ENCODE peak calls at places on chromosomes 6 and 20, in nine cellular contexts. One of them, this sample, is unnamed.

GRCh38 chr6:169654590-169655391 is 47.0 kb downstream of the WDR27 start:
- DNase-seq in stomach: peak
- DNase-seq in spleen: peak
- DNase-seq in ovary: no peak
- DNase-seq in A549: peak
- DNase-seq in gastrocnemius medialis: peak
- DNase-seq in HCT116: no peak
- DNase-seq in NB4: no peak
- DNase-seq in body of pancreas: peak
- DNase-seq in this sample: peak

GRCh38 chr6:132136976-132137375 is 185.8 kb upstream of the CCN2 start:
- DNase-seq in stomach: no peak
- DNase-seq in spleen: no peak
- DNase-seq in ovary: no peak
- DNase-seq in A549: no peak
- DNase-seq in gastrocnemius medialis: no peak
- DNase-seq in HCT116: no peak
- DNase-seq in NB4: no peak
- DNase-seq in body of pancreas: no peak
- DNase-seq in this sample: no peak

GRCh38 chr6:17505767-17506280 is 94.3 kb upstream of the FAM8A1 start:
- DNase-seq in stomach: no peak
- DNase-seq in spleen: no peak
- DNase-seq in ovary: no peak
- DNase-seq in A549: no peak
- DNase-seq in gastrocnemius medialis: no peak
- DNase-seq in HCT116: no peak
- DNase-seq in NB4: no peak
- DNase-seq in body of pancreas: no peak
- DNase-seq in this sample: no peak

GRCh38 chr20:51480507-51481270 is 61.8 kb downstream of the NFATC2 start:
- DNase-seq in stomach: no peak
- DNase-seq in spleen: peak
- DNase-seq in ovary: no peak
- DNase-seq in A549: no peak
- DNase-seq in gastrocnemius medialis: no peak
- DNase-seq in HCT116: no peak
- DNase-seq in NB4: no peak
- DNase-seq in body of pancreas: no peak
- DNase-seq in this sample: no peak

GRCh38 chr20:34703573-34704176 is 469 bp upstream of the TP53INP2 start:
- DNase-seq in stomach: peak
- DNase-seq in spleen: no peak
- DNase-seq in ovary: no peak
- DNase-seq in A549: no peak
- DNase-seq in gastrocnemius medialis: no peak
- DNase-seq in HCT116: no peak
- DNase-seq in NB4: peak
- DNase-seq in body of pancreas: peak
- DNase-seq in this sample: peak

GRCh38 chr20:35318502-35319157 is 26.4 kb upstream of the FAM83C start:
- DNase-seq in stomach: peak
- DNase-seq in spleen: no peak
- DNase-seq in ovary: no peak
- DNase-seq in A549: peak
- DNase-seq in gastrocnemius medialis: peak
- DNase-seq in HCT116: peak
- DNase-seq in NB4: no peak
- DNase-seq in body of pancreas: peak
- DNase-seq in this sample: peak

GRCh38 chr6:7468382-7469081 is 72.9 kb upstream of the DSP start:
- DNase-seq in stomach: no peak
- DNase-seq in spleen: no peak
- DNase-seq in ovary: peak
- DNase-seq in A549: peak
- DNase-seq in gastrocnemius medialis: no peak
- DNase-seq in HCT116: peak
- DNase-seq in NB4: peak
- DNase-seq in body of pancreas: no peak
- DNase-seq in this sample: peak

GRCh38 chr20:39861381-39861780 is 827.7 kb downstream of the MAFB start:
- DNase-seq in stomach: no peak
- DNase-seq in spleen: no peak
- DNase-seq in ovary: no peak
- DNase-seq in A549: no peak
- DNase-seq in gastrocnemius medialis: no peak
- DNase-seq in HCT116: no peak
- DNase-seq in NB4: no peak
- DNase-seq in body of pancreas: peak
- DNase-seq in this sample: peak

GRCh38 chr6:47451162-47451561 is 26.4 kb upstream of the CD2AP start:
- DNase-seq in stomach: no peak
- DNase-seq in spleen: no peak
- DNase-seq in ovary: no peak
- DNase-seq in A549: no peak
- DNase-seq in gastrocnemius medialis: no peak
- DNase-seq in HCT116: no peak
- DNase-seq in NB4: no peak
- DNase-seq in body of pancreas: no peak
- DNase-seq in this sample: no peak

GRCh38 chr20:24773751-24774201 is 175.3 kb upstream of the CST7 start:
- DNase-seq in stomach: peak
- DNase-seq in spleen: peak
- DNase-seq in ovary: peak
- DNase-seq in A549: peak
- DNase-seq in gastrocnemius medialis: no peak
- DNase-seq in HCT116: no peak
- DNase-seq in NB4: peak
- DNase-seq in body of pancreas: no peak
- DNase-seq in this sample: no peak

GRCh38 chr20:36092424-36093024 is 62.0 kb upstream of the EPB41L1 start:
- DNase-seq in stomach: peak
- DNase-seq in spleen: no peak
- DNase-seq in ovary: peak
- DNase-seq in A549: peak
- DNase-seq in gastrocnemius medialis: no peak
- DNase-seq in HCT116: no peak
- DNase-seq in NB4: peak
- DNase-seq in body of pancreas: peak
- DNase-seq in this sample: no peak

GRCh38 chr6:164109770-164110140 is 695.2 kb downstream of the QKI start:
- DNase-seq in stomach: no peak
- DNase-seq in spleen: no peak
- DNase-seq in ovary: no peak
- DNase-seq in A549: no peak
- DNase-seq in gastrocnemius medialis: peak
- DNase-seq in HCT116: no peak
- DNase-seq in NB4: peak
- DNase-seq in body of pancreas: no peak
- DNase-seq in this sample: peak

GRCh38 chr6:148926478-148926877 is 179.6 kb downstream of the UST start:
- DNase-seq in stomach: no peak
- DNase-seq in spleen: no peak
- DNase-seq in ovary: no peak
- DNase-seq in A549: no peak
- DNase-seq in gastrocnemius medialis: peak
- DNase-seq in HCT116: no peak
- DNase-seq in NB4: no peak
- DNase-seq in body of pancreas: no peak
- DNase-seq in this sample: no peak

DNA sequence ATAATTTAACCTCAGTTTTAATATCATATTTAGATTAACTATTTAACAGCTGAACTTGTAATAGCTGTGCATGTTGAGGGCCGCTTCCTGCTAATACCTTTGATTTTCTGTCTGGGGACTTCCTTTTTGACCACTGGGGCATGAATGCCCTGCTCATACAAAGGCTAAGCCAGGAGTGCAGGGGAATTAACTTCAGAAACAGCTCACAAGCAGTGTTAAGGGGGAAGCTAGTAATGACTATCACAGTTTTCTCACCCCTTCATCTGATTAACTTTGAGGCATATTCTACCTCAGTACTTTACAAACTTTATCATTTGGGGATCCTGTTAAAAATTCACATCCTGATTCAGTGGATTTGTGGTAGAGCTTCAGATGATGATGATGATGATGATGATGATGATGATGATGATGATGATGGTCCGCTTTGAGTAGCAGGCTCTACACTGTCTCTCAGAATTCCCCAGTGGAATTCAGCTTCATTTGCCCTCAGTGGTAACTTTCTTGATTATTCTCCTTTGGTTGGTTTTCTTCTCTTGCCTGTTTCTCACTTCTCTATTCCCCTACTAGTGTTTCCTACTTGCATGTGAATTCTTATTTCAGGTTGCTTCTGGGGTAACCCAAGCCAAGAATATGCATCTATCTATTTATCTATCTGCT is 78.4 kb upstream of the TMEM170B start:
- DNase-seq in stomach: no peak
- DNase-seq in spleen: no peak
- DNase-seq in ovary: no peak
- DNase-seq in A549: no peak
- DNase-seq in gastrocnemius medialis: no peak
- DNase-seq in HCT116: no peak
- DNase-seq in NB4: peak
- DNase-seq in body of pancreas: no peak
- DNase-seq in this sample: no peak
- TF ChIP-seq POLR2A in stomach: no peak
- TF ChIP-seq POLR2A in spleen: no peak
- TF ChIP-seq POLR2A in ovary: no peak
- TF ChIP-seq POLR2A in A549: no peak
- TF ChIP-seq POLR2A in gastrocnemius medialis: no peak
- TF ChIP-seq POLR2A in HCT116: no peak
- TF ChIP-seq POLR2A in NB4: no peak
- TF ChIP-seq POLR2A in body of pancreas: no peak
- TF ChIP-seq POLR2A in this sample: no peak

GRCh38 chr6:134315189-134315588 is 2.7 kb downstream of the SGK1 start:
- DNase-seq in stomach: no peak
- DNase-seq in spleen: no peak
- DNase-seq in ovary: no peak
- DNase-seq in A549: no peak
- DNase-seq in gastrocnemius medialis: no peak
- DNase-seq in HCT116: no peak
- DNase-seq in NB4: no peak
- DNase-seq in body of pancreas: no peak
- DNase-seq in this sample: peak

GRCh38 chr6:134315974-134316391 is 1.9 kb downstream of the SGK1 start:
- DNase-seq in stomach: no peak
- DNase-seq in spleen: no peak
- DNase-seq in ovary: peak
- DNase-seq in A549: no peak
- DNase-seq in gastrocnemius medialis: no peak
- DNase-seq in HCT116: no peak
- DNase-seq in NB4: no peak
- DNase-seq in body of pancreas: no peak
- DNase-seq in this sample: no peak

GRCh38 chr6:134316733-134317431 is 1.0 kb downstream of the SGK1 start:
- DNase-seq in stomach: no peak
- DNase-seq in spleen: no peak
- DNase-seq in ovary: peak
- DNase-seq in A549: no peak
- DNase-seq in gastrocnemius medialis: no peak
- DNase-seq in HCT116: no peak
- DNase-seq in NB4: no peak
- DNase-seq in body of pancreas: no peak
- DNase-seq in this sample: no peak

GRCh38 chr6:134318396-134319281 is 727 bp upstream of the SGK1 start:
- DNase-seq in stomach: no peak
- DNase-seq in spleen: no peak
- DNase-seq in ovary: peak
- DNase-seq in A549: no peak
- DNase-seq in gastrocnemius medialis: no peak
- DNase-seq in HCT116: no peak
- DNase-seq in NB4: no peak
- DNase-seq in body of pancreas: no peak
- DNase-seq in this sample: no peak

GRCh38 chr6:134317471-134318131 is at the start of gene SGK1:
- DNase-seq in stomach: no peak
- DNase-seq in spleen: peak
- DNase-seq in ovary: peak
- DNase-seq in A549: peak
- DNase-seq in gastrocnemius medialis: peak
- DNase-seq in HCT116: no peak
- DNase-seq in NB4: no peak
- DNase-seq in body of pancreas: peak
- DNase-seq in this sample: peak
- TF ChIP-seq CTCF in stomach: no peak
- TF ChIP-seq CTCF in spleen: no peak
- TF ChIP-seq CTCF in ovary: peak
- TF ChIP-seq CTCF in A549: no peak
- TF ChIP-seq CTCF in gastrocnemius medialis: no peak
- TF ChIP-seq CTCF in HCT116: no peak
- TF ChIP-seq CTCF in NB4: no peak
- TF ChIP-seq CTCF in body of pancreas: peak
- TF ChIP-seq CTCF in this sample: no peak

DNA sequence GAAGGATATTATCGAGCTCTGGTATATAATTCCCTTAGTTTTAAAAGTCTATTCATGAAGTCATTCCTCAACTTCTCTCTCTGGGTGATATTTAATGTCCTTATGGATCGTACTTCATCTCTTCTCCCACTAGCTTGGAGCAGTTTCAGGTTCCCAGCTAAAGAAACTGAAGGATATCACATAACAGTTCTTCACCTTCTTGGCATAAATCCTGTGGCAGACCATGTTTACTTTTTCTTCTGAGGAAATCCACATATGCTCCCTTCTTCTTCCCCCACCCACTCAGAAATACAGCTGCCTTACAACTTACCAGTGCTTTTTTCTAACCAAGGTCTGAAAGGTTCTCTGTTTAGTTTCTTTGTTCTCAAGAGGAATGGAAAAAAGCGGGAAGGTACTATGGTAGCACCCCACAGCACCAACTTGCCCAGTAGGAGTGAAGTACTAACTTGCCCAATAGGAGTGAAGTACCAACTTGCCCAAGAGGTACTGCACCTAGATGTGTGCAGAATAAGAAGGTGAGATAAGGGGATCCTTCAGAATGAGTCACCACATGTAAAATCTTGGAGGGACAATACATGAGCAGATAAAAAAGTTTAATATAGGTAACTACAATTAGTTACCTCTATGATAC is 53.1 kb downstream of the TSPYL4 start:
- DNase-seq in stomach: no peak
- DNase-seq in spleen: no peak
- DNase-seq in ovary: no peak
- DNase-seq in A549: no peak
- DNase-seq in gastrocnemius medialis: no peak
- DNase-seq in HCT116: no peak
- DNase-seq in NB4: no peak
- DNase-seq in body of pancreas: no peak
- DNase-seq in this sample: no peak
- TF ChIP-seq POLR2A in stomach: no peak
- TF ChIP-seq POLR2A in spleen: no peak
- TF ChIP-seq POLR2A in ovary: no peak
- TF ChIP-seq POLR2A in A549: no peak
- TF ChIP-seq POLR2A in gastrocnemius medialis: no peak
- TF ChIP-seq POLR2A in HCT116: no peak
- TF ChIP-seq POLR2A in NB4: no peak
- TF ChIP-seq POLR2A in body of pancreas: no peak
- TF ChIP-seq POLR2A in this sample: no peak

DNA sequence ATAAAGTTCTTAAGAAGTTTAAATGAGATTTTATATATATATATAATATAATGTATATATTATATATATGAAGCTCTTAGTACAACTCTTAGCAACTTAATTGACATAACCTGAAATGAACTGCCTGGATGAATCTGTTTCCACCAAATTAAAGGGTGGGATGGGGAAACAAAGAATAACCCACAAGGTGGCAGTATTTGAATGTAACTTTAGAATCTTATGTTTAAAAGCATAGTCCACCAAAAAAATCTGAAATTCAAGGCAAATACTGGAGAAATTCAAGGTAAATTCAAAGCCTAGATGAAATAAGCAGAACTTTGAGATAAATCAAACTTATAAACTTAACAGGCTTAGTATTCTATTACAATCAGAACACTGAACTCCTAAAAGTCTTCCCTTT is 4.4 kb upstream of the IBTK start:
- DNase-seq in stomach: no peak
- DNase-seq in spleen: no peak
- DNase-seq in ovary: no peak
- DNase-seq in A549: peak
- DNase-seq in gastrocnemius medialis: no peak
- DNase-seq in HCT116: peak
- DNase-seq in NB4: peak
- DNase-seq in body of pancreas: no peak
- DNase-seq in this sample: no peak
- TF ChIP-seq CTCF in stomach: peak
- TF ChIP-seq CTCF in spleen: peak
- TF ChIP-seq CTCF in ovary: peak
- TF ChIP-seq CTCF in A549: peak
- TF ChIP-seq CTCF in gastrocnemius medialis: no peak
- TF ChIP-seq CTCF in HCT116: peak
- TF ChIP-seq CTCF in NB4: peak
- TF ChIP-seq CTCF in body of pancreas: peak
- TF ChIP-seq CTCF in this sample: peak